ENCODE peak calls at places on chromosomes 4 and X, in six cellular contexts. M is neural crest cell; B is HuH-7.5; D is GM20000; Y is stimulated activated CD4-positive, alpha-beta T cell treated with anti-CD3 and anti-CD28 coated beads, Interleukin-2, amount 100 ng/mL, for 24 hours; O is GM13976. E is an unnamed sample.

GRCh38 chrX:49061916-49062315 is 3.1 kb downstream of the CCDC120 start:
- DNase-seq in O (no peak), B (no peak), M (no peak), D (no peak), Y (no peak), E (no peak)

GRCh38 chr4:112766422-112766821 is 129.5 kb downstream of the LARP7 start:
- DNase-seq in D (peak; percentile 37), B (no peak), M (peak; percentile 20), O (peak; percentile 47), Y (peak; percentile 5), E (no peak)

GRCh38 chr4:13705521-13706035 is 78.1 kb upstream of the BOD1L1 start:
- DNase-seq in M (no peak), Y (no peak), D (no peak), B (no peak), O (no peak), E (no peak)

GRCh38 chr4:145388043-145388442 is 93.6 kb upstream of the SMAD1 start:
- DNase-seq in O (no peak), Y (no peak), M (no peak), B (no peak), D (no peak), E (no peak)

GRCh38 chrX:49106930-49107329 is 16.6 kb downstream of the GPKOW start:
- DNase-seq in O (no peak), M (peak; percentile 6), D (no peak), Y (no peak), B (peak; percentile 35), E (no peak)

GRCh38 chr4:94819779-94820178 is 62.0 kb downstream of the BMPR1B start:
- DNase-seq in D (no peak), B (no peak), M (no peak), Y (no peak), O (no peak), E (no peak)

GRCh38 chrX:71171110-71171801 is 26.6 kb downstream of the NLGN3 start:
- DNase-seq in O (no peak), M (no peak), Y (no peak), B (no peak), D (no peak), E (no peak)

GRCh38 chrX:25534096-25534495 is 518.3 kb upstream of the ARX start:
- DNase-seq in B (no peak), Y (no peak), M (no peak), O (no peak), D (no peak), E (no peak)

GRCh38 chr4:3836802-3837601 is 70.8 kb downstream of the ADRA2C start:
- DNase-seq in O (no peak), D (no peak), B (no peak), M (peak; percentile 26), Y (peak; percentile 38), E (no peak)

GRCh38 chr4:147481577-147482109 is 746 bp downstream of the EDNRA start:
- DNase-seq in Y (no peak), B (no peak), D (peak; percentile 34), M (no peak), O (no peak), E (no peak)